ENCODE peak calls at places on chromosome 19, in five cellular contexts. One of them, this sample, is unnamed.

GRCh38 chr19:34675919-34676318 is 1.0 kb downstream of the SCGB2B2 start:
- DNase-seq in fibroblast of pulmonary artery: no peak
- DNase-seq in epithelial cell of esophagus: no peak
- DNase-seq in CD8-positive, alpha-beta T cell: no peak
- DNase-seq in fibroblast of lung: no peak
- DNase-seq in this sample: no peak

GRCh38 chr19:18388328-18389094 is 2.6 kb downstream of the GDF15 start:
- DNase-seq in CD8-positive, alpha-beta T cell: peak
- DNase-seq in fibroblast of lung: peak
- DNase-seq in epithelial cell of esophagus: peak
- DNase-seq in fibroblast of pulmonary artery: peak
- DNase-seq in this sample: peak

GRCh38 chr19:18710186-18710585 is 26.7 kb downstream of the CRTC1 start:
- DNase-seq in fibroblast of lung: no peak
- DNase-seq in epithelial cell of esophagus: no peak
- DNase-seq in CD8-positive, alpha-beta T cell: no peak
- DNase-seq in fibroblast of pulmonary artery: no peak
- DNase-seq in this sample: no peak

GRCh38 chr19:6674868-6675305 is 4.9 kb upstream of the TNFSF14 start:
- DNase-seq in fibroblast of lung: peak
- DNase-seq in CD8-positive, alpha-beta T cell: peak
- DNase-seq in epithelial cell of esophagus: peak
- DNase-seq in fibroblast of pulmonary artery: peak
- DNase-seq in this sample: peak

GRCh38 chr19:7326105-7326877 is 22.4 kb upstream of the ARHGEF18 start:
- DNase-seq in epithelial cell of esophagus: no peak
- DNase-seq in fibroblast of lung: no peak
- DNase-seq in fibroblast of pulmonary artery: peak
- DNase-seq in CD8-positive, alpha-beta T cell: no peak
- DNase-seq in this sample: peak

GRCh38 chr19:16023558-16023915 is 52.8 kb upstream of the TPM4 start:
- DNase-seq in fibroblast of lung: no peak
- DNase-seq in epithelial cell of esophagus: no peak
- DNase-seq in CD8-positive, alpha-beta T cell: no peak
- DNase-seq in fibroblast of pulmonary artery: no peak
- DNase-seq in this sample: no peak

GRCh38 chr19:16094360-16095070 is 17.2 kb upstream of the RAB8A start:
- DNase-seq in CD8-positive, alpha-beta T cell: no peak
- DNase-seq in epithelial cell of esophagus: no peak
- DNase-seq in fibroblast of lung: peak
- DNase-seq in fibroblast of pulmonary artery: no peak
- DNase-seq in this sample: no peak

GRCh38 chr19:52473655-52474350 is 20.4 kb downstream of the ZNF578 start:
- DNase-seq in CD8-positive, alpha-beta T cell: no peak
- DNase-seq in fibroblast of lung: no peak
- DNase-seq in fibroblast of pulmonary artery: no peak
- DNase-seq in epithelial cell of esophagus: no peak
- DNase-seq in this sample: peak

GRCh38 chr19:45769821-45770191 is 754 bp upstream of the SIX5 start:
- DNase-seq in fibroblast of pulmonary artery: peak
- DNase-seq in epithelial cell of esophagus: peak
- DNase-seq in fibroblast of lung: no peak
- DNase-seq in CD8-positive, alpha-beta T cell: no peak
- DNase-seq in this sample: peak

GRCh38 chr19:50922316-50922853 is 11.2 kb upstream of the KLK4 start:
- DNase-seq in fibroblast of lung: peak
- DNase-seq in epithelial cell of esophagus: peak
- DNase-seq in fibroblast of pulmonary artery: peak
- DNase-seq in CD8-positive, alpha-beta T cell: peak
- DNase-seq in this sample: peak

GRCh38 chr19:36041831-36042230 is 9.2 kb upstream of the CLIP3 start:
- DNase-seq in fibroblast of pulmonary artery: peak
- DNase-seq in fibroblast of lung: peak
- DNase-seq in CD8-positive, alpha-beta T cell: no peak
- DNase-seq in epithelial cell of esophagus: peak
- DNase-seq in this sample: peak

GRCh38 chr19:56566904-56567273 is 379 bp upstream of the ZNF470 start:
- DNase-seq in fibroblast of pulmonary artery: no peak
- DNase-seq in epithelial cell of esophagus: peak
- DNase-seq in CD8-positive, alpha-beta T cell: peak
- DNase-seq in fibroblast of lung: no peak
- DNase-seq in this sample: no peak

GRCh38 chr19:17405250-17406038 is at the start of gene BST2:
- DNase-seq in fibroblast of pulmonary artery: peak
- DNase-seq in epithelial cell of esophagus: peak
- DNase-seq in fibroblast of lung: peak
- DNase-seq in CD8-positive, alpha-beta T cell: no peak
- DNase-seq in this sample: peak

This sample was measured in MCF 10A.